ENCODE peak calls at places on chromosomes 5 and 9, in seven cellular contexts. V is uterus, Z is body of pancreas, W is heart left ventricle, C is HCT116, D is A549, B is sigmoid colon. Q is an unnamed sample.

GRCh38 chr9:34522091-34522887 is 501 bp downstream of the ENHO start:
- DNase-seq in V (peak), Z (no peak), W (no peak), C (no peak), D (no peak), B (peak), Q (no peak)

GRCh38 chr9:95746408-95747165 is 128.9 kb upstream of the ERCC6L2 start:
- DNase-seq in V (no peak), Z (no peak), W (no peak), C (no peak), D (no peak), B (no peak), Q (no peak)

GRCh38 chr5:68176253-68176652 is 39.3 kb upstream of the PIK3R1 start:
- DNase-seq in V (no peak), Z (no peak), W (no peak), C (no peak), D (no peak), B (no peak), Q (no peak)

GRCh38 chr9:126150411-126151030 is 176.1 kb upstream of the MVB12B start:
- DNase-seq in V (no peak), Z (no peak), W (no peak), C (no peak), D (no peak), B (no peak), Q (peak)

GRCh38 chr5:173454381-173454763 is 126.2 kb upstream of the STC2 start:
- DNase-seq in V (no peak), Z (no peak), W (no peak), C (no peak), D (peak), B (no peak), Q (no peak)

GRCh38 chr9:120336021-120336752 is 243.8 kb downstream of the CDK5RAP2 start:
- DNase-seq in V (no peak), Z (no peak), W (no peak), C (no peak), D (no peak), B (no peak), Q (no peak)

GRCh38 chr9:17018001-17018491 is 116.8 kb upstream of the CNTLN start:
- DNase-seq in V (no peak), Z (no peak), W (no peak), C (no peak), D (no peak), B (peak), Q (no peak)

GRCh38 chr5:103617090-103617489 is 54.5 kb upstream of the NUDT12 start:
- DNase-seq in V (no peak), Z (no peak), W (no peak), C (no peak), D (no peak), B (no peak), Q (no peak)

GRCh38 chr9:131404581-131404980 is 10.7 kb downstream of the PRRC2B start:
- DNase-seq in V (no peak), Z (no peak), W (no peak), C (no peak), D (no peak), B (no peak), Q (no peak)

GRCh38 chr9:935348-935965 is 41.0 kb upstream of the DMRT3 start:
- DNase-seq in V (no peak), Z (no peak), W (no peak), C (no peak), D (no peak), B (no peak), Q (no peak)

GRCh38 chr9:37283730-37284235 is 138.7 kb upstream of the GRHPR start:
- DNase-seq in V (no peak), Z (no peak), W (no peak), C (no peak), D (peak), B (no peak), Q (no peak)

GRCh38 chr9:6911901-6912650 is 154.3 kb downstream of the KDM4C start:
- DNase-seq in V (no peak), Z (no peak), W (no peak), C (no peak), D (no peak), B (no peak), Q (no peak)

GRCh38 chr9:128393171-128393761 is 22.1 kb downstream of the URM1 start:
- DNase-seq in V (no peak), Z (no peak), W (no peak), C (no peak), D (no peak), B (no peak), Q (no peak)

GRCh38 chr9:23826120-23826629 is at the start of gene ELAVL2:
- DNase-seq in V (peak), Z (peak), W (peak), C (no peak), D (peak), B (peak), Q (peak)

GRCh38 chr5:45697211-45697610 is 1.0 kb upstream of the HCN1 start:
- DNase-seq in V (no peak), Z (no peak), W (no peak), C (no peak), D (no peak), B (no peak), Q (no peak)

GRCh38 chr5:45695680-45696093 is 493 bp downstream of the HCN1 start:
- DNase-seq in V (no peak), Z (no peak), W (no peak), C (no peak), D (no peak), B (no peak), Q (no peak)

GRCh38 chr5:45696206-45696836 is at the start of gene HCN1:
- DNase-seq in V (peak), Z (peak), W (peak), C (no peak), D (peak), B (peak), Q (peak)

GRCh38 chr5:45694255-45694834 is 1.8 kb downstream of the HCN1 start:
- DNase-seq in V (no peak), Z (no peak), W (no peak), C (no peak), D (no peak), B (no peak), Q (no peak)

GRCh38 chr5:45695011-45695667 is 1.0 kb downstream of the HCN1 start:
- DNase-seq in V (no peak), Z (no peak), W (no peak), C (no peak), D (no peak), B (peak), Q (no peak)
- H3K4me3 ChIP-seq in V (no peak), Z (peak), W (no peak), C (no peak), D (peak), B (peak), Q (no peak)

GRCh38 chr5:43043400-43043756 is 3.3 kb upstream of the ANXA2R start:
- DNase-seq in V (no peak), Z (no peak), W (no peak), C (no peak), D (no peak), B (no peak), Q (no peak)

GRCh38 chr5:43041131-43041668 is 1.1 kb upstream of the ANXA2R start:
- DNase-seq in V (peak), Z (no peak), W (no peak), C (no peak), D (peak), B (no peak), Q (peak)

GRCh38 chr5:43042626-43043399 is 2.7 kb upstream of the ANXA2R start:
- DNase-seq in V (peak), Z (peak), W (peak), C (peak), D (peak), B (peak), Q (peak)

GRCh38 chr5:43041669-43042175 is 1.6 kb upstream of the ANXA2R start:
- DNase-seq in V (peak), Z (peak), W (peak), C (no peak), D (peak), B (peak), Q (peak)

GRCh38 chr5:43042176-43042625 is 2.1 kb upstream of the ANXA2R start:
- DNase-seq in V (peak), Z (peak), W (peak), C (peak), D (peak), B (peak), Q (no peak)
- TF ChIP-seq POLR2A in V (no peak), Z (no peak), W (no peak), C (no peak), D (no peak), B (no peak), Q (no peak)

GRCh38 chr5:170296935-170297588 is 515 bp downstream of the LCP2 start:
- DNase-seq in V (no peak), Z (no peak), W (no peak), C (no peak), D (no peak), B (no peak), Q (no peak)
- H3K4me3 ChIP-seq in V (no peak), Z (no peak), W (peak), C (no peak), D (no peak), B (peak), Q (peak)

DNA sequence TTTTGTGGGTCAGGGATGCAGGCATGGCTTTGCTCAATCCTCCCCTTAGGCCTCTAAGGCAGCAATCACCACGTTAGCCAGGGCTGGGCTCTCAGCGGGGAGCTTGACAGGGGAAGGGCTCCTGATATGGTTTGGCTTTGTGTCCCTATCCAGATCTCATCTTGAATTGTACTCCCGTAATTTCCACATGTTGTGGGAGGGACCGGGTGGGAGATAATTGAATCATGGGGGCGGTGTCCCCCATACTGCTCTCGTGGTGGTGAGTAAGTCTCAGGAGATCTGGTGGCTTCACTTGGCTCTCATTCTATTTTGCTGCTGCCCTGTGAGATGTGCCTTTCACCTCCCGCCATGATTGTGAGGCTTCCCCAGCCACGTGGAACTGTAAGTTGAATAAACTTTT is 11.5 kb upstream of the IRX4 start:
- DNase-seq in V (no peak), Z (no peak), W (no peak), C (no peak), D (no peak), B (no peak), Q (no peak)
- TF ChIP-seq POLR2A in V (no peak), Z (no peak), W (no peak), C (no peak), D (no peak), B (no peak), Q (no peak)

GRCh38 chr9:99383536-99383935 is 161.5 kb downstream of the SEC61B start:
- DNase-seq in V (no peak), Z (no peak), W (no peak), C (no peak), D (no peak), B (no peak), Q (no peak)

GRCh38 chr9:99385814-99386279 is 163.8 kb downstream of the SEC61B start:
- DNase-seq in V (no peak), Z (no peak), W (peak), C (peak), D (no peak), B (no peak), Q (no peak)

GRCh38 chr9:99389087-99390033 is 167.3 kb downstream of the SEC61B start:
- DNase-seq in V (no peak), Z (no peak), W (no peak), C (no peak), D (no peak), B (no peak), Q (no peak)

GRCh38 chr9:99385215-99385614 is 163.1 kb downstream of the SEC61B start:
- DNase-seq in V (no peak), Z (no peak), W (no peak), C (no peak), D (no peak), B (no peak), Q (no peak)

GRCh38 chr9:99387416-99387815 is 165.3 kb downstream of the SEC61B start:
- DNase-seq in V (no peak), Z (no peak), W (no peak), C (no peak), D (no peak), B (no peak), Q (no peak)
- H3K4me3 ChIP-seq in V (no peak), Z (no peak), W (no peak), C (no peak), D (no peak), B (no peak), Q (no peak)

GRCh38 chr9:123337971-123338370 is 18.0 kb upstream of the CRB2 start:
- DNase-seq in V (no peak), Z (no peak), W (no peak), C (no peak), D (no peak), B (no peak), Q (no peak)

GRCh38 chr9:123336959-123337358 is 19.0 kb upstream of the CRB2 start:
- DNase-seq in V (no peak), Z (no peak), W (no peak), C (no peak), D (no peak), B (no peak), Q (no peak)

GRCh38 chr9:123338710-123339665 is 17.0 kb upstream of the CRB2 start:
- DNase-seq in V (no peak), Z (no peak), W (peak), C (no peak), D (no peak), B (no peak), Q (no peak)

GRCh38 chr9:123342247-123342646 is 13.8 kb upstream of the CRB2 start:
- DNase-seq in V (no peak), Z (no peak), W (no peak), C (no peak), D (no peak), B (no peak), Q (no peak)

DNA sequence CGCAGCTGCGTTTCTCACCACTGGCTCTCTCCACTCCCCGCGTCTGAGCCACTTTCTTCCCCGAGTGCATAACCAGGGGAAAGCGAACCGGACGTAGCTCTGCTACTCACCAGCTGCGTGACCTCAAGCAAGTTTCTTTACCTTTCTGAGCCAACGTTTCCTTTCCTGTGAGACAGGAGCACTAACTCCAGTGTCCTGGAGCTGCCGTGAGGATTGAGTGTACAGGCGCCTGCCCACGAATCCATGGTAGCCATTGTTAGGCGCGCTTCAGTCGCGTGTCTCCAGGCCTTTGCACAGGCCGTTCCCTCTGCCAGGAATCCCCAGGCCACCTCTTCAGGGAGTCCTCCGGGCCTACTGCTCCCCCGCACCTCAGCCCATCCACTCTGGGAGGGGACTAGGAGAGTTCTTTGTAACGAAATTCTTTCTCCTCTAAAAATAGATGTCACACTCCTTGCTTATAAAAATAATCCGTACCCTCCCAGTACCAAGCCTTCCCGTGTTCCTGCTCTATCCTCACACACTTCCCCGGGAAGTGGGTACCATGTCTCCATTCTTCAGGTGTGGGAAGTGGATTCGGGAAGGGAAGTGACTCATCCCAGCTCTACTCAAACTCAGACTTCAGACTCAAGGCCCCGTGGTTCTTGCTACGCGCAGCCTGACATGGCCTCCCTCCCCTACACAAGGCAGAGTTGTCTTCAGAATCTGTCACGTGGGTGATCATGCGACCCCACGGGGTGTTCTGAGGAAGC is 16.2 kb upstream of the CRB2 start:
- DNase-seq in V (no peak), Z (no peak), W (no peak), C (no peak), D (no peak), B (no peak), Q (no peak)
- TF ChIP-seq POLR2A in V (no peak), Z (no peak), W (no peak), C (no peak), D (no peak), B (no peak), Q (no peak)